ENCODE peak calls at places on chromosomes 1 and 21, in six cellular contexts. P is suprapubic skin, E is fibroblast of lung, G is sigmoid colon, Z is RWPE1, H is A549. X is an unnamed sample.

GRCh38 chr1:174049514-174049913 is 27.4 kb upstream of the RC3H1 start:
- DNase-seq in P (no peak), E (no peak), G (no peak), Z (no peak), H (no peak), X (no peak)

GRCh38 chr1:85307987-85308836 is 31.8 kb upstream of the BCL10 start:
- DNase-seq in P (peak; percentile 92), E (peak; percentile 88), G (peak; percentile 94), Z (peak; percentile 78), H (peak; percentile 69), X (peak; percentile 26)

GRCh38 chr21:42833439-42833815 is 45.9 kb downstream of the WDR4 start:
- DNase-seq in P (no peak), E (peak; percentile 6), G (no peak), Z (no peak), H (peak; percentile 38), X (no peak)

GRCh38 chr1:222394224-222394623 is 153.7 kb downstream of the HHIPL2 start:
- DNase-seq in P (no peak), E (no peak), G (no peak), Z (no peak), H (no peak), X (no peak)

GRCh38 chr1:89989791-89990190 is 5.1 kb upstream of the ZNF326 start:
- DNase-seq in P (no peak), E (no peak), G (no peak), Z (no peak), H (no peak), X (no peak)

GRCh38 chr1:111241797-111242196 is 14.3 kb downstream of the CHI3L2 start:
- DNase-seq in P (no peak), E (no peak), G (no peak), Z (no peak), H (no peak), X (no peak)

GRCh38 chr1:39970274-39970673 is 15.3 kb downstream of the MFSD2A start:
- DNase-seq in P (no peak), E (no peak), G (no peak), Z (no peak), H (no peak), X (no peak)

GRCh38 chr1:89125571-89126233 is at the start of gene GBP2:
- DNase-seq in P (no peak), E (peak; percentile 87), G (no peak), Z (peak; percentile 73), H (peak; percentile 10), X (no peak)

GRCh38 chr21:45310446-45310845 is 22.8 kb upstream of the POFUT2 start:
- DNase-seq in P (peak; percentile 56), E (no peak), G (peak; percentile 63), Z (no peak), H (no peak), X (no peak)

GRCh38 chr1:117512728-117513321 is 93.0 kb upstream of the TENT5C start:
- DNase-seq in P (no peak), E (peak; percentile 52), G (no peak), Z (peak; percentile 25), H (no peak), X (no peak)

GRCh38 chr1:23793861-23794731 is 3.2 kb downstream of the LYPLA2 start:
- DNase-seq in P (no peak), E (no peak), G (peak; percentile 55), Z (no peak), H (no peak), X (no peak)

GRCh38 chr1:164759144-164759920 is 200.3 kb downstream of the PBX1 start:
- DNase-seq in P (no peak), E (no peak), G (no peak), Z (no peak), H (no peak), X (no peak)

GRCh38 chr21:30166171-30166570 is 434 bp downstream of the CLDN17 start:
- DNase-seq in P (no peak), E (no peak), G (no peak), Z (no peak), H (no peak), X (no peak)

GRCh38 chr1:113255038-113255727 is 135.1 kb upstream of the MAGI3 start:
- DNase-seq in P (no peak), E (no peak), G (no peak), Z (no peak), H (no peak), X (no peak)

GRCh38 chr1:111920221-111921024 is 69.0 kb downstream of the KCND3 start:
- DNase-seq in P (no peak), E (no peak), G (peak; percentile 63), Z (peak; percentile 24), H (no peak), X (peak; percentile 97)

GRCh38 chr1:53246261-53247134 is 8.2 kb upstream of the MAGOH start:
- DNase-seq in P (no peak), E (peak; percentile 15), G (no peak), Z (no peak), H (no peak), X (no peak)

GRCh38 chr1:208526726-208527125 is 282.5 kb upstream of the PLXNA2 start:
- DNase-seq in P (no peak), E (no peak), G (no peak), Z (no peak), H (no peak), X (no peak)

GRCh38 chr1:109300650-109301151 is 6.1 kb downstream of the MYBPHL start:
- DNase-seq in P (no peak), E (no peak), G (no peak), Z (no peak), H (no peak), X (no peak)

GRCh38 chr1:47434051-47434842 is 3.6 kb upstream of the FOXD2 start:
- DNase-seq in P (no peak), E (peak; percentile 66), G (peak; percentile 85), Z (no peak), H (no peak), X (no peak)

DNA sequence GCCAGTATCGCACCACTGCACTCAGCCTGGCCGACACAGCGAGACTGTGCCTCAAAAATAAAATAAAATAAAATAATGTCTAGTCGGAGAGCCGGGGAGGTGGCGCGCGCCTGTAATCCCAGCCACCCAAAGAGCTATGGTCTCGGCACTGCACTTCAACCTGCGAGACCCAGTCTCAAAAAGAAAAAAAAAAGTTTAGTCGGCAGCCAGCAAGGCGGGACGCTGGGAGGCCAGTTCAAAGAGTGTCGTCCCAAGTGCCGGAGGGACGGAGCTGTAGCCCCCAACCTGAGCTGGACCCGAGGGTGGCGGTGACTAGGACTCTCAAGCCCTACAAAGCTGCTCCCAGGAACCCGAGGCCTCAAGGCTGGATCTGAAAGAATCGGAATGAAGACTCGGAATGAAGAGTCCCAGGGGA is 632 bp upstream of the FALEC start:
- DNase-seq in P (peak; percentile 71), E (no peak), G (no peak), Z (no peak), H (no peak), X (no peak)
- H3K27ac ChIP-seq in P (peak overlapping the region; percentile 76), E (peak overlapping the region; percentile 60), G (peak overlapping the region; percentile 87), Z (peak overlapping the region; percentile 89), H (peak overlapping the region; percentile 94), X (peak overlapping the region; percentile 86)

DNA sequence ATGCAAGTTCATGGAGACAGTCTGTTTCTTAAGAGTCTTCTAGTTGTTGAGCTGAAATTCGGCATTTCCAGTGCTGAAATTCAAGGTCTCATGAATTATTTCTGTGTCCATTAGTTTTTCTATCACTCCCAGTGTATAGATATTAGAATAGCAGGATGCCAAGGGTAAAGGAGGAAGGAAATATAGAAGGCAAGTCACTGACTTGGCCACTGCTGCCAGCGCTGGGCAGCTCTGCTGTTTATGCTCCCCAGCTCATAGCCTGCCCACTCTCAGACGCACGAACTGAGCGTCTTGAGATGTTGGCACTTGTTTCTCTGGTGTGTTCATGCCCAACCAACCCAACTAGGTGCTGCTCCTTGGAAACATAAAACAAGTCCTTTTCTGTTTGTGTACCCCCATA is 110.1 kb downstream of the SLC45A1 start:
- DNase-seq in P (no peak), E (no peak), G (peak; percentile 88), Z (no peak), H (no peak), X (no peak)
- H3K27ac ChIP-seq in P (peak overlapping the region; percentile 12), E (no peak overlapping the region), G (peak overlapping the region; percentile 22), Z (no peak overlapping the region), H (no peak overlapping the region), X (peak overlapping the region; percentile 37)

GRCh38 chr1:3387401-3387800 is 67.1 kb upstream of the ARHGEF16 start:
- DNase-seq in P (no peak), E (no peak), G (no peak), Z (no peak), H (no peak), X (no peak)
- H3K27ac ChIP-seq in P (no peak overlapping the region), E (no peak overlapping the region), G (no peak overlapping the region), Z (no peak overlapping the region), H (no peak overlapping the region), X (no peak overlapping the region)

GRCh38 chr21:35652872-35653271 is 407.5 kb downstream of the SETD4 start:
- DNase-seq in P (no peak), E (no peak), G (no peak), Z (no peak), H (no peak), X (no peak)
- H3K27ac ChIP-seq in P (no peak overlapping the region), E (no peak overlapping the region), G (no peak overlapping the region), Z (no peak overlapping the region), H (no peak overlapping the region), X (no peak overlapping the region)

GRCh38 chr1:51989582-51990477 is 670 bp downstream of the RAB3B start:
- DNase-seq in P (peak; percentile 61), E (no peak), G (no peak), Z (no peak), H (no peak), X (no peak)
- H3K27ac ChIP-seq in P (no peak overlapping the region), E (peak overlapping the region; percentile 32), G (no peak overlapping the region), Z (no peak overlapping the region), H (peak overlapping the region; percentile 93), X (no peak overlapping the region)

GRCh38 chr1:240831922-240832321 is 220.0 kb upstream of the GREM2 start:
- DNase-seq in P (no peak), E (no peak), G (no peak), Z (no peak), H (no peak), X (no peak)
- H3K27ac ChIP-seq in P (no peak overlapping the region), E (no peak overlapping the region), G (no peak overlapping the region), Z (peak overlapping the region; percentile 74), H (no peak overlapping the region), X (no peak overlapping the region)

DNA sequence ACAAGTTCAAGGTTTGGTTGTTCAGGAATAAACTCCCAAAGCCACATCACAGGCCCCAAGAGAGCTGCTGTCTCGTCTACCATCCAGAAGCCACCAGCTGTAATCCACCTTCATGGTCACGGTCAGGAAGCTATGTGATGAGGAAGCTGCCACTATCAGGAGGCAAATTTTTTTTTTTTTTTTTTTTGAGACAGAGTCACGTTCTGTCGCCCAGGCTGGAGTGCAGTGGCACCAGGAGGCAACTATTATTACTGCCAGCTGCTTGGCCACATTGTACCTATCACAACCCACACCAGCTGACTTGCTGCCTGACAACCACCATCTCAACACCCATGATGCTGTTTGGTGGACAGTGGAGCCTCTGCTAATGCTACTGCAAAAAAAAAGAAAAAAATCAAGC is 124.1 kb downstream of the OMA1 start:
- DNase-seq in P (no peak), E (no peak), G (no peak), Z (no peak), H (no peak), X (no peak)
- H3K27ac ChIP-seq in P (no peak overlapping the region), E (no peak overlapping the region), G (no peak overlapping the region), Z (no peak overlapping the region), H (no peak overlapping the region), X (no peak overlapping the region)